ENCODE peak calls at places on chromosomes 6 and 20, in six cellular contexts. X, G, U, S, K and P are unnamed samples.

GRCh38 chr20:840858-841567 is 7.5 kb downstream of the FAM110A start:
- DNase-seq in S (no peak), K (peak; percentile 70), G (peak; percentile 65), X (no peak), U (no peak), P (no peak)

GRCh38 chr20:8124639-8125038 is 7.4 kb upstream of the PLCB1 start:
- DNase-seq in S (no peak), G (no peak), K (no peak), U (no peak), X (no peak), P (no peak)

GRCh38 chr6:137269347-137269746 is 50.2 kb upstream of the IFNGR1 start:
- DNase-seq in S (no peak), K (no peak), U (no peak), X (no peak), G (no peak), P (no peak)

GRCh38 chr6:3898270-3898994 is 49.3 kb downstream of the FAM50B start:
- DNase-seq in G (no peak), U (no peak), X (no peak), K (no peak), S (no peak), P (no peak)

GRCh38 chr20:54774423-54774822 is 299.0 kb downstream of the DOK5 start:
- DNase-seq in U (no peak), K (no peak), S (no peak), X (no peak), G (no peak), P (no peak)

GRCh38 chr6:17457956-17458355 is 64.6 kb downstream of the CAP2 start:
- DNase-seq in U (no peak), G (no peak), K (no peak), S (no peak), X (no peak), P (no peak)

GRCh38 chr6:141259832-141260231 is 872.9 kb upstream of the GJE1 start:
- DNase-seq in K (no peak), G (no peak), S (no peak), U (no peak), X (no peak), P (no peak)

GRCh38 chr6:167341665-167342655 is 17.1 kb downstream of the TTLL2 start:
- DNase-seq in U (no peak), G (no peak), S (no peak), K (no peak), X (no peak), P (no peak)